ENCODE peak calls at places on chromosomes 2 and 18, in six cellular contexts. H is HuH-7, O is T1000, A is globus pallidus, Y is NCI-H2029, D is NCI-H774. R is an unnamed sample.

GRCh38 chr2:239910851-239911629 is 114.1 kb downstream of the NDUFA10 start:
- DNase-seq in D (no peak), O (no peak), H (no peak), A (no peak), Y (no peak), R (no peak)

GRCh38 chr2:239954166-239955085 is 70.7 kb downstream of the NDUFA10 start:
- DNase-seq in Y (no peak), H (no peak), D (no peak), O (no peak), A (no peak), R (no peak)

GRCh38 chr2:136376211-136376610 is 258.3 kb upstream of the CXCR4 start:
- DNase-seq in D (no peak), H (no peak), O (no peak), A (no peak), Y (peak; percentile 13), R (no peak)

GRCh38 chr18:3350566-3351527 is 88.9 kb downstream of the MYL12B start:
- DNase-seq in A (no peak), O (no peak), D (no peak), Y (no peak), H (no peak), R (no peak)

GRCh38 chr2:235247001-235247400 is 246.8 kb upstream of the AGAP1 start:
- DNase-seq in Y (no peak), D (no peak), O (no peak), H (no peak), A (no peak), R (no peak)

GRCh38 chr2:191758420-191759199 is 80.7 kb downstream of the NABP1 start:
- DNase-seq in O (no peak), H (peak; percentile 84), Y (no peak), A (peak; percentile 19), D (no peak), R (peak; percentile 64)

GRCh38 chr18:65936678-65937077 is 185.9 kb downstream of the CDH7 start:
- DNase-seq in H (no peak), D (no peak), O (no peak), Y (no peak), A (no peak), R (no peak)

GRCh38 chr2:79191816-79192215 is 32.3 kb upstream of the REG3A start:
- DNase-seq in D (no peak), O (no peak), H (no peak), A (no peak), Y (no peak), R (no peak)

GRCh38 chr2:42663106-42663755 is 94.8 kb downstream of the MTA3 start:
- DNase-seq in A (peak; percentile 72), D (peak; percentile 60), O (peak; percentile 20), H (peak; percentile 45), Y (peak; percentile 56), R (peak; percentile 37)

GRCh38 chr2:27765621-27766286 is 5.8 kb upstream of the MRPL33 start:
- DNase-seq in D (peak; percentile 5), O (no peak), H (no peak), Y (peak; percentile 17), A (no peak), R (no peak)

GRCh38 chr18:46915800-46916550 is 1.3 kb downstream of the PIAS2 start:
- DNase-seq in Y (no peak), A (peak; percentile 4), D (no peak), O (no peak), H (no peak), R (no peak)

GRCh38 chr2:120326048-120326447 is 19.9 kb upstream of the INHBB start:
- DNase-seq in A (no peak), D (no peak), Y (no peak), H (no peak), O (no peak), R (no peak)

GRCh38 chr2:238754259-238754658 is 93.6 kb upstream of the TWIST2 start:
- DNase-seq in A (no peak), Y (no peak), D (no peak), O (no peak), H (peak; percentile 17), R (no peak)

GRCh38 chr2:143575340-143575739 is 446.1 kb downstream of the ARHGAP15 start:
- DNase-seq in A (peak; percentile 31), D (no peak), O (no peak), Y (no peak), H (no peak), R (no peak)

GRCh38 chr2:200600549-200601212 is 14.9 kb downstream of the AOX1 start:
- DNase-seq in H (no peak), Y (no peak), O (no peak), D (no peak), A (no peak), R (no peak)

GRCh38 chr2:10918661-10919414 is 7.1 kb downstream of the KCNF1 start:
- DNase-seq in Y (peak; percentile 27), D (no peak), A (no peak), O (no peak), H (no peak), R (no peak)

GRCh38 chr18:42341423-42341822 is 386.4 kb downstream of the PIK3C3 start:
- DNase-seq in A (no peak), D (no peak), O (no peak), Y (no peak), H (no peak), R (no peak)

GRCh38 chr2:3238951-3239841 is 138.4 kb downstream of the EIPR1 start:
- DNase-seq in H (no peak), D (no peak), A (no peak), Y (no peak), O (no peak), R (no peak)

GRCh38 chr2:182496596-182496995 is 69.8 kb upstream of the PDE1A start:
- DNase-seq in A (no peak), H (no peak), D (no peak), O (no peak), Y (no peak), R (no peak)

GRCh38 chr2:77185052-77185451 is 337.1 kb downstream of the LRRTM4 start:
- DNase-seq in O (no peak), D (no peak), H (no peak), Y (no peak), A (no peak), R (no peak)

GRCh38 chr2:156935611-156936010 is 321.9 kb upstream of the GALNT5 start:
- DNase-seq in H (no peak), Y (peak; percentile 64), O (no peak), A (no peak), D (peak; percentile 73), R (peak; percentile 17)

GRCh38 chr2:120132190-120132589 is 91.0 kb downstream of the TMEM185B start:
- DNase-seq in H (no peak), Y (no peak), A (no peak), D (no peak), O (no peak), R (no peak)

GRCh38 chr2:203689424-203690109 is 16.9 kb upstream of the CD28 start:
- DNase-seq in A (no peak), D (no peak), O (no peak), Y (no peak), H (no peak), R (no peak)

GRCh38 chr2:172775319-172775718 is 39.7 kb downstream of the RAPGEF4 start:
- DNase-seq in A (no peak), D (no peak), Y (no peak), H (no peak), O (no peak), R (no peak)

GRCh38 chr2:65129276-65129612 is 662 bp downstream of the RAB1A start:
- DNase-seq in A (no peak), Y (no peak), H (no peak), O (no peak), D (no peak), R (no peak)

GRCh38 chr2:74532222-74532621 is 2.5 kb downstream of the HTRA2 start:
- DNase-seq in D (no peak), O (no peak), H (peak; percentile 47), Y (no peak), A (no peak), R (no peak)

GRCh38 chr18:62663731-62664336 is 51.5 kb upstream of the PHLPP1 start:
- DNase-seq in Y (no peak), H (no peak), A (no peak), O (peak; percentile 51), D (no peak), R (no peak)

GRCh38 chr2:127508621-127509034 is 17.7 kb downstream of the IWS1 start:
- DNase-seq in O (peak; percentile 88), H (no peak), D (no peak), Y (peak; percentile 69), A (peak; percentile 83), R (peak; percentile 33)

GRCh38 chr2:201779996-201780673 is 598 bp downstream of the ALS2 start:
- DNase-seq in Y (peak; percentile 2), A (no peak), D (no peak), O (peak; percentile 26), H (peak; percentile 18), R (no peak)

GRCh38 chr2:105325389-105325963 is 4.1 kb downstream of the TGFBRAP1 start:
- DNase-seq in O (no peak), Y (no peak), H (no peak), D (no peak), A (no peak), R (no peak)

GRCh38 chr18:22604986-22605421 is 187.3 kb upstream of the CTAGE1 start:
- DNase-seq in H (no peak), Y (no peak), A (no peak), O (no peak), D (no peak), R (no peak)

R was measured in SHP77 treated with DMSO at 0.1 percent for 48 hours.